ENCODE peak calls at places on chromosome 12, in ten cellular contexts. A, D, R, Q, S, F, C, J, U and B are unnamed samples.

GRCh38 chr12:24991209-24992049 is 42.5 kb upstream of the BCAT1 start:
- DNase-seq in A (peak; percentile 53), D (peak; percentile 24), R (no peak), Q (peak; percentile 47), S (no peak), F (no peak), C (peak; percentile 18), J (no peak), U (peak; percentile 67), B (no peak)

GRCh38 chr12:54337280-54337842 is 12.4 kb downstream of the COPZ1 start:
- DNase-seq in A (no peak), D (peak; percentile 38), R (no peak), Q (no peak), S (no peak), F (no peak), C (no peak), J (no peak), U (no peak), B (no peak)

GRCh38 chr12:7161811-7162210 is 27.7 kb upstream of the PEX5 start:
- DNase-seq in A (no peak), D (no peak), R (no peak), Q (no peak), S (peak; percentile 90), F (peak; percentile 40), C (no peak), J (no peak), U (no peak), B (no peak)

GRCh38 chr12:64534672-64535199 is 75.6 kb upstream of the RASSF3 start:
- DNase-seq in A (no peak), D (no peak), R (no peak), Q (no peak), S (no peak), F (no peak), C (no peak), J (no peak), U (no peak), B (no peak)

GRCh38 chr12:3945671-3946070 is 72.5 kb upstream of the PARP11 start:
- DNase-seq in A (no peak), D (no peak), R (no peak), Q (no peak), S (no peak), F (no peak), C (no peak), J (no peak), U (no peak), B (no peak)

GRCh38 chr12:109763201-109763841 is 49.7 kb downstream of the FAM222A start:
- DNase-seq in A (peak; percentile 16), D (no peak), R (no peak), Q (peak; percentile 61), S (peak; percentile 21), F (peak; percentile 35), C (peak; percentile 21), J (no peak), U (no peak), B (no peak)

GRCh38 chr12:6700646-6701051 is at the start of gene PIANP:
- DNase-seq in A (no peak), D (peak; percentile 12), R (peak; percentile 42), Q (no peak), S (no peak), F (peak; percentile 72), C (no peak), J (no peak), U (peak; percentile 46), B (no peak)

GRCh38 chr12:53719649-53720048 is 7.6 kb downstream of the CALCOCO1 start:
- DNase-seq in A (no peak), D (no peak), R (no peak), Q (no peak), S (no peak), F (peak; percentile 14), C (no peak), J (no peak), U (no peak), B (no peak)

GRCh38 chr12:105930612-105931011 is 208.1 kb downstream of the NUAK1 start:
- DNase-seq in A (no peak), D (no peak), R (no peak), Q (no peak), S (no peak), F (no peak), C (no peak), J (no peak), U (no peak), B (no peak)

GRCh38 chr12:30687265-30687986 is 8.2 kb downstream of the IPO8 start:
- DNase-seq in A (no peak), D (no peak), R (no peak), Q (no peak), S (no peak), F (no peak), C (no peak), J (no peak), U (no peak), B (no peak)

GRCh38 chr12:116476227-116476852 is 82.8 kb upstream of the MAP1LC3B2 start:
- DNase-seq in A (no peak), D (no peak), R (no peak), Q (no peak), S (no peak), F (no peak), C (no peak), J (no peak), U (no peak), B (no peak)

GRCh38 chr12:65430571-65431306 is 152.3 kb downstream of the MSRB3 start:
- DNase-seq in A (peak; percentile 10), D (no peak), R (no peak), Q (peak; percentile 12), S (no peak), F (no peak), C (no peak), J (no peak), U (no peak), B (no peak)

GRCh38 chr12:123986374-123986920 is 13.4 kb downstream of the ZNF664 start:
- DNase-seq in A (no peak), D (no peak), R (no peak), Q (peak; percentile 48), S (no peak), F (no peak), C (no peak), J (no peak), U (no peak), B (no peak)

GRCh38 chr12:96108321-96108720 is 72.9 kb upstream of the LTA4H start:
- DNase-seq in A (no peak), D (no peak), R (no peak), Q (no peak), S (no peak), F (peak; percentile 66), C (no peak), J (no peak), U (peak; percentile 18), B (no peak)

GRCh38 chr12:70070494-70071007 is 172.7 kb upstream of the CNOT2 start:
- DNase-seq in A (no peak), D (peak; percentile 3), R (no peak), Q (no peak), S (no peak), F (no peak), C (peak; percentile 26), J (no peak), U (no peak), B (no peak)

GRCh38 chr12:75571204-75571603 is 59.8 kb upstream of the KRR1 start:
- DNase-seq in A (no peak), D (no peak), R (no peak), Q (peak; percentile 65), S (no peak), F (no peak), C (no peak), J (no peak), U (no peak), B (no peak)

GRCh38 chr12:76670776-76671175 is 93.1 kb upstream of the ZDHHC17 start:
- DNase-seq in A (no peak), D (no peak), R (no peak), Q (no peak), S (no peak), F (no peak), C (peak; percentile 55), J (no peak), U (no peak), B (no peak)

GRCh38 chr12:121025442-121026226 is 9.3 kb upstream of the C12orf43 start:
- DNase-seq in A (no peak), D (no peak), R (no peak), Q (no peak), S (peak; percentile 90), F (no peak), C (no peak), J (no peak), U (no peak), B (no peak)

GRCh38 chr12:45729233-45730115 is at the start of gene ARID2:
- DNase-seq in A (peak; percentile 60), D (peak; percentile 89), R (peak; percentile 19), Q (peak; percentile 65), S (peak; percentile 78), F (peak; percentile 86), C (no peak), J (no peak), U (peak; percentile 65), B (peak; percentile 63)

GRCh38 chr12:90627180-90627896 is 327.6 kb downstream of the CCER1 start:
- DNase-seq in A (no peak), D (no peak), R (no peak), Q (no peak), S (no peak), F (no peak), C (no peak), J (no peak), U (no peak), B (no peak)

GRCh38 chr12:88604646-88605045 is 24.4 kb upstream of the KITLG start:
- DNase-seq in A (no peak), D (no peak), R (no peak), Q (no peak), S (no peak), F (no peak), C (no peak), J (no peak), U (no peak), B (no peak)

GRCh38 chr12:45731376-45731775 is 1.9 kb downstream of the ARID2 start:
- DNase-seq in A (no peak), D (no peak), R (no peak), Q (no peak), S (no peak), F (no peak), C (no peak), J (no peak), U (no peak), B (no peak)

GRCh38 chr12:77648716-77649115 is 182.0 kb upstream of the NAV3 start:
- DNase-seq in A (peak; percentile 6), D (no peak), R (no peak), Q (no peak), S (no peak), F (no peak), C (no peak), J (no peak), U (no peak), B (no peak)

GRCh38 chr12:26701604-26702215 is 131.3 kb downstream of the ITPR2 start:
- DNase-seq in A (peak; percentile 33), D (no peak), R (peak; percentile 17), Q (peak; percentile 21), S (no peak), F (no peak), C (no peak), J (no peak), U (peak; percentile 23), B (no peak)

GRCh38 chr12:4932576-4932975 is 22.9 kb downstream of the KCNA1 start:
- DNase-seq in A (no peak), D (no peak), R (no peak), Q (no peak), S (no peak), F (no peak), C (no peak), J (no peak), U (no peak), B (no peak)

GRCh38 chr12:68609955-68610434 is 704 bp upstream of the RAP1B start:
- DNase-seq in A (no peak), D (no peak), R (no peak), Q (peak; percentile 20), S (no peak), F (no peak), C (no peak), J (no peak), U (peak; percentile 31), B (no peak)

GRCh38 chr12:132294121-132295034 is 35.0 kb downstream of the GALNT9 start:
- DNase-seq in A (no peak), D (no peak), R (no peak), Q (no peak), S (no peak), F (no peak), C (no peak), J (no peak), U (no peak), B (no peak)

GRCh38 chr12:22312336-22312735 is 22.2 kb downstream of the ST8SIA1 start:
- DNase-seq in A (no peak), D (no peak), R (no peak), Q (peak; percentile 93), S (no peak), F (no peak), C (peak; percentile 56), J (peak; percentile 5), U (no peak), B (peak; percentile 80)